ENCODE peak calls at places on chromosomes 16 and 17, in five cellular contexts. H is T-helper 17 cell, W is T1000, A is fibroblast of lung, X is AG09309. U is an unnamed sample.

GRCh38 chr17:50111687-50112655 is 16.8 kb downstream of the PDK2 start:
- DNase-seq in H (no peak), W (no peak), A (no peak), X (no peak), U (no peak)

GRCh38 chr16:19609359-19609758 is 53.9 kb downstream of the VPS35L start:
- DNase-seq in H (no peak), W (no peak), A (no peak), X (no peak), U (no peak)

GRCh38 chr16:11639925-11640899 is 28.0 kb upstream of the SNN start:
- DNase-seq in H (no peak), W (peak; percentile 83), A (peak; percentile 100), X (peak; percentile 97), U (peak; percentile 100)

GRCh38 chr17:3796822-3797170 is 4.2 kb downstream of the ITGAE start:
- DNase-seq in H (peak; percentile 20), W (no peak), A (no peak), X (no peak), U (no peak)

GRCh38 chr17:79749156-79749815 is 18.5 kb downstream of the ENPP7 start:
- DNase-seq in H (no peak), W (no peak), A (peak; percentile 67), X (peak; percentile 59), U (peak; percentile 89)

GRCh38 chr17:56447166-56447565 is 146.3 kb upstream of the NOG start:
- DNase-seq in H (no peak), W (no peak), A (no peak), X (no peak), U (no peak)

GRCh38 chr16:50316848-50317630 is 50.7 kb downstream of the ADCY7 start:
- DNase-seq in H (no peak), W (no peak), A (no peak), X (no peak), U (no peak)

GRCh38 chr16:89217388-89218191 is at the start of gene ZNF778:
- DNase-seq in H (peak; percentile 81), W (peak; percentile 30), A (peak; percentile 80), X (peak; percentile 23), U (peak; percentile 76)

GRCh38 chr17:45101546-45101882 is 30.8 kb downstream of the PLCD3 start:
- DNase-seq in H (no peak), W (no peak), A (no peak), X (no peak), U (no peak)

GRCh38 chr17:2475056-2475455 is 36.6 kb downstream of the METTL16 start:
- DNase-seq in H (no peak), W (no peak), A (no peak), X (no peak), U (no peak)

GRCh38 chr17:1565860-1566259 is 3.3 kb upstream of the PITPNA start:
- DNase-seq in H (no peak), W (no peak), A (no peak), X (no peak), U (no peak)

GRCh38 chr17:75897076-75898019 is 597 bp upstream of the TRIM65 start:
- DNase-seq in H (no peak), W (no peak), A (no peak), X (no peak), U (no peak)

GRCh38 chr17:51869387-51869786 is 289.1 kb downstream of the CA10 start:
- DNase-seq in H (no peak), W (no peak), A (no peak), X (no peak), U (no peak)

GRCh38 chr17:20122236-20122879 is 113.2 kb downstream of the SPECC1 start:
- DNase-seq in H (no peak), W (no peak), A (no peak), X (no peak), U (no peak)

GRCh38 chr17:74892013-74892841 is 1.2 kb downstream of the FADS6 start:
- DNase-seq in H (no peak), W (no peak), A (no peak), X (no peak), U (no peak)

GRCh38 chr16:70708381-70709253 is 22.8 kb upstream of the MTSS2 start:
- DNase-seq in H (no peak), W (no peak), A (no peak), X (no peak), U (no peak)

GRCh38 chr17:61700252-61700651 is 109.2 kb upstream of the NACA2 start:
- DNase-seq in H (no peak), W (no peak), A (peak; percentile 13), X (no peak), U (no peak)

GRCh38 chr16:55035037-55035436 is 104.4 kb downstream of the IRX5 start:
- DNase-seq in H (no peak), W (no peak), A (no peak), X (no peak), U (peak; percentile 12)

GRCh38 chr16:49856741-49857330 is 924 bp upstream of the ZNF423 start:
- DNase-seq in H (no peak), W (peak; percentile 47), A (peak; percentile 78), X (peak; percentile 28), U (peak; percentile 75)

GRCh38 chr16:8678068-8678927 is 3.9 kb downstream of the ABAT start:
- DNase-seq in H (no peak), W (peak; percentile 15), A (no peak), X (peak; percentile 21), U (peak; percentile 62)

GRCh38 chr16:29811896-29812665 is at the start of gene PRRT2:
- DNase-seq in H (peak; percentile 48), W (no peak), A (no peak), X (no peak), U (peak; percentile 53)

GRCh38 chr17:40561871-40562611 is 3.2 kb downstream of the CCR7 start:
- DNase-seq in H (no peak), W (no peak), A (no peak), X (no peak), U (no peak)